ENCODE peak calls at places on chromosomes 3 and 15, in four cellular contexts. S is NCI-H1417 treated with DMSO at 0.1 percent for 48 hours, P is GDM1, C is glutamatergic neuron. M is an unnamed sample.

GRCh38 chr3:161409069-161409468 is 37.8 kb upstream of the SPTSSB start:
- DNase-seq in P (no peak), C (no peak), S (peak; percentile 22), M (peak; percentile 49)

GRCh38 chr3:16516695-16517481 is 3.4 kb upstream of the RFTN1 start:
- DNase-seq in S (no peak), C (no peak), P (no peak), M (peak; percentile 39)

GRCh38 chr15:55170361-55170760 is 26.4 kb downstream of the RSL24D1 start:
- DNase-seq in S (no peak), P (no peak), C (no peak), M (no peak)

GRCh38 chr3:65953881-65954733 is 84.6 kb downstream of the MAGI1 start:
- DNase-seq in P (no peak), S (no peak), C (no peak), M (no peak)

GRCh38 chr3:129121016-129121791 is 400 bp downstream of the RAB43 start:
- DNase-seq in P (no peak), C (no peak), S (no peak), M (no peak)

GRCh38 chr3:98817546-98817945 is 54.4 kb downstream of the ST3GAL6 start:
- DNase-seq in S (no peak), C (no peak), P (no peak), M (no peak)

GRCh38 chr3:168952551-168952950 is 711.0 kb downstream of the MECOM start:
- DNase-seq in C (no peak), P (no peak), S (no peak), M (no peak)

GRCh38 chr3:171940250-171940649 is 97.1 kb downstream of the TMEM212 start:
- DNase-seq in S (no peak), P (no peak), C (no peak), M (no peak)

GRCh38 chr15:38589502-38589901 is 24.9 kb upstream of the RASGRP1 start:
- DNase-seq in P (no peak), C (no peak), S (no peak), M (no peak)

GRCh38 chr3:38480093-38480445 is 16.1 kb upstream of the EXOG start:
- DNase-seq in C (no peak), S (no peak), P (no peak), M (no peak)

GRCh38 chr3:168085491-168086119 is 10.1 kb downstream of the GOLIM4 start:
- DNase-seq in C (no peak), P (no peak), S (no peak), M (no peak)

GRCh38 chr3:10189557-10190374 is 25.0 kb downstream of the IRAK2 start:
- DNase-seq in C (no peak), S (no peak), P (peak; percentile 91), M (peak; percentile 16)

M was measured in BE2C.